ENCODE peak calls at places on chromosomes 11 and 22, in seven cellular contexts. Q is SJCRH30; P is uterus; R is CD8-positive, alpha-beta memory T cell; Z is GM23248; C is colonic mucosa; E is upper lobe of right lung. U is an unnamed sample.

GRCh38 chr11:78319453-78319955 is 98.1 kb downstream of the GAB2 start:
- DNase-seq in P (no peak), E (no peak), C (no peak), Q (no peak), R (no peak), Z (peak; percentile 74), U (no peak)

GRCh38 chr11:16788141-16789060 is 50.0 kb downstream of the C11orf58 start:
- DNase-seq in E (peak; percentile 88), C (peak; percentile 63), Z (peak; percentile 88), Q (peak; percentile 76), R (peak; percentile 27), P (peak; percentile 43), U (peak; percentile 70)

GRCh38 chr11:87301785-87302540 is 264.2 kb downstream of the TMEM135 start:
- DNase-seq in E (no peak), Z (no peak), Q (no peak), R (no peak), C (no peak), P (no peak), U (no peak)

GRCh38 chr11:130666781-130667251 is 218.4 kb downstream of the ADAMTS15 start:
- DNase-seq in R (no peak), E (no peak), Q (no peak), P (no peak), C (no peak), Z (peak; percentile 50), U (no peak)

GRCh38 chr11:69541501-69542313 is 60.2 kb downstream of the LINC01488 start:
- DNase-seq in C (no peak), Z (peak; percentile 81), R (no peak), P (no peak), E (peak; percentile 71), Q (no peak), U (no peak)

GRCh38 chr11:34890089-34890488 is 26.1 kb downstream of the APIP start:
- DNase-seq in C (no peak), Q (no peak), P (no peak), E (no peak), Z (no peak), R (no peak), U (no peak)

GRCh38 chr22:48886604-48887393 is 940.9 kb downstream of the BRD1 start:
- DNase-seq in E (peak; percentile 53), R (no peak), Q (no peak), Z (no peak), C (no peak), P (no peak), U (no peak)

GRCh38 chr11:126646701-126647209 is 291.3 kb downstream of the ST3GAL4 start:
- DNase-seq in E (no peak), Z (peak; percentile 86), Q (no peak), P (no peak), R (no peak), C (no peak), U (no peak)

GRCh38 chr11:9357041-9357440 is 27.4 kb upstream of the IPO7 start:
- DNase-seq in Q (no peak), Z (no peak), P (no peak), E (no peak), R (no peak), C (no peak), U (no peak)

GRCh38 chr11:44939673-44940072 is 11.0 kb downstream of the TP53I11 start:
- DNase-seq in Q (peak; percentile 35), P (peak; percentile 41), Z (peak; percentile 51), E (no peak), C (no peak), R (no peak), U (no peak)

GRCh38 chr22:25668437-25668836 is 73.6 kb upstream of the MYO18B start:
- DNase-seq in R (no peak), Q (peak; percentile 54), C (no peak), E (no peak), P (peak; percentile 43), Z (peak; percentile 44), U (no peak)

GRCh38 chr11:60528934-60529333 is 13.7 kb downstream of the MS4A13 start:
- DNase-seq in P (no peak), Z (no peak), Q (no peak), C (no peak), E (no peak), R (no peak), U (no peak)

GRCh38 chr11:57341250-57341808 is 3.2 kb downstream of the P2RX3 start:
- DNase-seq in E (no peak), C (no peak), Q (no peak), Z (no peak), R (no peak), P (no peak), U (no peak)

GRCh38 chr11:8229299-8230177 is 34.1 kb downstream of the LMO1 start:
- DNase-seq in Z (no peak), Q (peak; percentile 73), E (peak; percentile 61), P (no peak), R (no peak), C (no peak), U (no peak)

GRCh38 chr22:31179345-31179744 is 19.4 kb downstream of the RNF185 start:
- DNase-seq in R (no peak), Z (peak; percentile 76), C (peak; percentile 63), Q (peak; percentile 5), E (no peak), P (no peak), U (no peak)
- H3K27ac ChIP-seq in R (no peak overlapping the region), Z (peak overlapping the region; percentile 75), C (peak overlapping the region; percentile 31), Q (no peak overlapping the region), E (no peak overlapping the region), P (no peak overlapping the region), U (no peak overlapping the region)

GRCh38 chr22:22020425-22020852 is 37.9 kb upstream of the TOP3B start:
- DNase-seq in R (no peak), P (no peak), Z (no peak), E (no peak), C (no peak), Q (no peak), U (no peak)

GRCh38 chr22:22022977-22023534 is 40.5 kb upstream of the TOP3B start:
- DNase-seq in Q (no peak), R (no peak), Z (no peak), C (no peak), P (no peak), E (no peak), U (no peak)

GRCh38 chr22:22023581-22024137 is 41.1 kb upstream of the TOP3B start:
- DNase-seq in R (no peak), E (no peak), Z (no peak), P (no peak), C (no peak), Q (no peak), U (no peak)

GRCh38 chr22:22021160-22021750 is 38.7 kb upstream of the TOP3B start:
- DNase-seq in E (no peak), P (no peak), Z (peak; percentile 5), C (no peak), R (no peak), Q (no peak), U (no peak)

GRCh38 chr22:22022255-22022840 is 39.8 kb upstream of the TOP3B start:
- DNase-seq in Z (no peak), R (no peak), Q (no peak), C (no peak), E (no peak), P (no peak), U (no peak)
- H3K27ac ChIP-seq in Z (no peak overlapping the region), R (no peak overlapping the region), Q (no peak overlapping the region), C (no peak overlapping the region), E (no peak overlapping the region), P (no peak overlapping the region), U (no peak overlapping the region)

DNA sequence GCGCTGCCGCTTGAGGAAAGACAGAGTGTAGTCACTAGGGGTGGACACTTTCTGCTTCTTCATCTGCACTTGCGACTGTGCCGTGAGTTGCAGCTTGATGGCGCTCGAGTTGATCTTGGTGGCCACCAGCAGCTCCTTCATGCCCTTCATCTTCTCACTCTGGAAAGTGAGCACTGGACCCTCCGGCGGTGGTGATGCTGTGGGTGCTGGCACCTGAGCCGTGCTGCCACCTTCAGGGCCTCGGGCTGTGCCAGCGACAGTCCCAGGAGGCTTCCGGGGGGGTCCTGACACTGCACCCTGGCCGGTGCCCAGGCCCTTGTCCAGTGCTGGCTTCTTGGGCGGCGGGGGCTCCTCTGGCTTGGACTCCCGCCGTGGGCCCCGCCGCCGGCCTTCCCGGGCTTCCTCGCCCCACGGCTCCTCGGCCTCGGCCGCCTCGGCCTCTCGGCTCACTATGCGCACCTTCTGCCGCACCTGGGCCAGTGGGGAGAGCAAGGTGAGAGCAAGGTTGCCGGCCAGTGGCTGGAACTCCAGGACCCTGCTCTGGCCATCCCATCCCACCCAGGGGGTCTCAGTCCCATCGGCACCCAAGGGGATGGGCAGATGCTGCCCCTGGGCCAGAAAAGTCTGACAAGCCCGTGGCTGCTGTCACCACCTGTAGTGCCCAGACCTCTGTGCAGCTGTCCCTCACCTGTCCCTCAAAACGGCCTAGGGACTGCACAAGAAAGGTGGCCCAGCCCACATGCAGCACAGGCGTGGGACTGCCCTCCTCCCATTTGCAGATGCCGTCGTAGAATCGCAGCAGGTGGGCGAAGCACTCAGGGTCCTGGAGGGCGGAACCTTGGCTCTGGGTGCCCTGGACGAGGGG is 1.6 kb upstream of the MAP4K2 start:
- DNase-seq in Q (no peak), Z (peak; percentile 32), E (no peak), R (no peak), C (no peak), P (no peak), U (no peak)
- H3K27ac ChIP-seq in Q (no peak overlapping the region), Z (no peak overlapping the region), E (peak overlapping the region; percentile 70), R (no peak overlapping the region), C (no peak overlapping the region), P (peak overlapping the region; percentile 96), U (no peak overlapping the region)

GRCh38 chr11:36364551-36364950 is 68.5 kb downstream of the PRR5L start:
- DNase-seq in E (no peak), Z (peak; percentile 36), P (no peak), R (no peak), Q (no peak), C (peak; percentile 78), U (no peak)

GRCh38 chr11:36361472-36361871 is 65.4 kb downstream of the PRR5L start:
- DNase-seq in Q (no peak), E (no peak), Z (peak; percentile 27), P (no peak), R (no peak), C (no peak), U (no peak)

GRCh38 chr11:36361901-36362391 is 65.9 kb downstream of the PRR5L start:
- DNase-seq in C (no peak), Q (peak; percentile 41), P (no peak), E (no peak), R (no peak), Z (peak; percentile 89), U (no peak)

GRCh38 chr11:36362902-36363301 is 66.8 kb downstream of the PRR5L start:
- DNase-seq in C (no peak), R (no peak), Z (peak; percentile 61), Q (no peak), P (no peak), E (no peak), U (no peak)

DNA sequence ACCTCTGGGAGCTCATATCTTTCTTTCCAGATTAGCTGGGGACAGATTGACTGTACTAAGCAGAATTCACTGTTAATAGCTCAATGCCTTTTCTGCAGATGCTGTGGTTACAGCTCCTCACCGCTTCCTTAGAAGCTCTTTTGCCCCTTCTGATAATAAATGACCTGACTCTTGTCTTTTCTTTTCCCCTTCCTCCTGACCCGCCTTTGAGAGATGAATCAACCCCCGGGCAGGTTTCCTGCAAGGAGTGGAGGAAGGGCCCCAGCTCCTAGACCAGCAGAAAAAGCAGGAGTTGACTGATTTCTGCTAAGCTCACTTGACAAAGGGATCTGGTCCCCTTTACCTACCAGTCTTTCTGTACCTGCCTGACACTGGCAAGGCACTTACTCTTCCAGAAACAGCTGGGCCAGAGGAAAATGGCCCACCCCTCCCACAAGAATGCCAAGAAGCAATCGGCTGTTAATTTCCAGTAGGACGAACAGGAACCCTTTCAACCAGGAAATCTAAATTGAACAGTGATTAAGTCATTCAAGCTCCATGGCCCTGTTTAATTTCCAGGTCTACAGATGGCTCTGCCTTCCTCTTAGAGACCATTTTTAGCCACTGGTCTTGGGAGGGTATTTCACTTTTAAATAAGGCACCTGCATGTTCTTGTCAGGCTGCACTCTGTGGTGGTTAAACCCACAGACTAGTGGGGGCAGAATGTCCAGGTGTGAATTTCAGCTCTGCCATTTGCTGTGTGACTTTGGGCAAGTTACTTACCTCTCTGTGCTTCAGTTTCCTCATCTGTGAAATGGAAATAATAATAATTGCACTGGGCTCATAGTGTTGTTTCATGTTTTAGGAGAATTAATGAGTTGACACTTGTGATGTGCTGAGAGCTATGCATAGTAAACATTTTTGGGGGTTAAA is 67.5 kb downstream of the PRR5L start:
- DNase-seq in P (no peak), C (no peak), R (no peak), E (no peak), Q (no peak), Z (peak; percentile 18), U (no peak)
- H3K27ac ChIP-seq in P (no peak overlapping the region), C (peak overlapping the region; percentile 49), R (no peak overlapping the region), E (no peak overlapping the region), Q (no peak overlapping the region), Z (peak overlapping the region; percentile 75), U (no peak overlapping the region)

U was measured in substantia nigra.